ENCODE peak calls at places on chromosomes 1 and 21, in nine cellular contexts. P is sigmoid colon, H is prostate gland, U is HCT116, N is A549, I is uterus, T is vagina, Y is ovary, S is endothelial cell of umbilical vein. V is an unnamed sample.

GRCh38 chr1:31574749-31575372 is 1.5 kb upstream of the TINAGL1 start:
- DNase-seq in T (no peak), S (peak), H (no peak), P (no peak), Y (no peak), N (no peak), U (no peak), I (no peak), V (peak)

GRCh38 chr1:86774305-86775304 is 70.2 kb downstream of the SH3GLB1 start:
- DNase-seq in U (peak), N (peak), S (peak), H (no peak), Y (peak), P (peak), I (peak), T (no peak), V (no peak)

GRCh38 chr1:11790880-11791715 is 14.7 kb downstream of the MTHFR start:
- DNase-seq in U (peak), I (peak), P (peak), S (peak), T (no peak), N (peak), H (peak), Y (peak), V (peak)

GRCh38 chr1:17995480-17995879 is 112.1 kb upstream of the IGSF21 start:
- DNase-seq in N (no peak), U (no peak), I (no peak), S (no peak), T (no peak), Y (no peak), H (no peak), P (no peak), V (no peak)

GRCh38 chr1:205545001-205545919 is 40.8 kb downstream of the CDK18 start:
- DNase-seq in N (no peak), P (no peak), H (no peak), I (no peak), U (no peak), S (no peak), T (peak), Y (no peak), V (no peak)

GRCh38 chr1:17287377-17287776 is 20.6 kb upstream of the PADI4 start:
- DNase-seq in Y (no peak), H (peak), U (no peak), N (peak), S (no peak), I (no peak), T (no peak), P (no peak), V (no peak)

GRCh38 chr21:16418211-16418610 is 688.4 kb downstream of the USP25 start:
- DNase-seq in S (peak), I (no peak), U (no peak), Y (no peak), H (no peak), P (no peak), N (no peak), T (no peak), V (no peak)

GRCh38 chr1:22969224-22969829 is 3.3 kb downstream of the LACTBL1 start:
- DNase-seq in Y (no peak), I (no peak), N (no peak), S (peak), H (peak), U (no peak), P (peak), T (no peak), V (no peak)

GRCh38 chr1:207852576-207853371 is 58.2 kb downstream of the CD34 start:
- DNase-seq in P (no peak), H (no peak), N (no peak), S (no peak), T (no peak), I (no peak), U (no peak), Y (no peak), V (no peak)

DNA sequence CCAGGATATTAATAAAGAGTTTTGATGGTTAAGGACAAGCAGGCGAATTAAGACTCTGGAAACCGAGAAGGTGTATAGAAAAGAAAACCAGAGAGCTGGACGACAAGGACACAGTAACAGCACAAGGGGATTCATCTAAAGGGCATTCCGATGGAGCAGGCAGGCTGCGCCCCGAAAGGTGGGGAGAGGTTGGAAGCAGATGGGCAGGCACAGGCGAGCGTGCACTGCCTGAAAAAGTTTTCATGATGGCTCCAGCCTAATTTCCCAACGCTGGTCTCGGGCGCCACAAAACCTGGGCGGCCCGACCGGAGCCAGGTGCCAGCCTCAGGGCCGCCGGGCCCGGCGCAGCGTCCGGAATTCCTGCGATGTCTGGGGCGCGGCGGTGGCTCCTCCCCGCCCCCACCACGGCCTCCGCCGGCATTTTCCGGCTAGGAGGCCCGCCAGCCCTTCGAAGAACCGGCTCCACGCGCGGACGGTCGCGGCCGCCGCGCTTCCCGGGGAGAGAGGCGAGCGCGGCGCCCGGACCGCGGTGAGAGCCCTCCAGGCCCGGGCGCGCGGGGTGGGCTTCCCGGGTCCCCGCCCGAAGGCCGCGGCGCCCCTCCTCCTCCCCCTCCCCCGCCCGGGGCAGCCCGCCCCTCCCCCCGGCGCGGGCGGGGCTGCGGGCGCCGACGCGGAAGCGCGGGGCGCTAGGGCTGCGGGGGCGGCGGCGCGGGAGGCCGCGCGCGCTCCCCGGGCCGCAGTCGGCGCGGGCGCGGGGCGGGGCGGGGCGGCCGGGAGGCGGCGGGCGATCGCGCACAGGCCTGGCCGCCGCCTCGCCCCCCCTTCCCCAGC is 701 bp upstream of the DYRK1A start:
- DNase-seq in U (no peak), I (peak), Y (peak), T (no peak), H (peak), P (peak), N (peak), S (peak), V (peak)
- TF ChIP-seq POLR2A in U (peak), I (no peak), Y (peak), T (peak), H (peak), P (peak), N (peak), S (peak), V (peak)

DNA sequence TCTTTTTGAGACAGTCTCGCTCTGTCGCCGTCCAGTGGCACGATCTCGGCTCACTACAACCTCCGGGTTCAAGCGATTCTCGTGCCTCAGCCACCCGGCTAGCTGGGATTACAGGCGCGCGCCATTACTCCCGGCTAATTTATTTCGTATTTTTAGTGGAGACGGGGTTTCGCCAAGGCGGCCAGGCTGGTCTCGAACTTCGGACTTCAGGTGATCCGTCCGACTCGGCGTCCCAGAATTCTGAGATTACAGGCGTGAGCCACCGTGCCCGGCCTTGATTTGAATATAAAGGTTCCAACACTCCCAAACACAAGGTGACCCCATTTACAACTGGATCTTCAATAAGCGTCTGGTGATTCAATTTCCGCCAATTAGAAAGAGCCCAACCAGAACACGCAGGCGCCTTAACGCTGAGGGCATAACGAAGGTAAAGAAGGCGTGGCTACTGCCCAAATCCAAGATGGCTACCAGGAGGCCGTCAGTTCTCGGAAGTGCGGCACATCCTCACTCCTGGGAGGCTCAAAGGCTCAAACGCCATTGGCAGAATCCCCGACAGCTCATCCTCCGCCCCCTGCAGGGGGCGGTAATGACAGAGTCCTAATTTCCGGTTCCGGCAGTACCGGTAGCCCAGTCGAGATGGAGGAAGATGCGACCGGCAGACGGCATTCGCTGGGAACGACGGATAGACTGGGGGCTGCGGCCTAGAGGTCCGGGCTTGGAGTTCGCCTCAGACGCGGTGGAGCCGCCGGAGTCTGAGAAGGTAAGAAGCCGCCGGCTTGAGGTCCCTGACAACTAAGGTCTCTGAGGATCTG is at the start of gene SLC25A44:
- DNase-seq in I (peak), Y (peak), T (no peak), U (peak), N (peak), S (peak), P (peak), H (peak), V (peak)
- TF ChIP-seq POLR2A in I (peak), Y (peak), T (peak), U (peak), N (peak), S (peak), P (peak), H (peak), V (peak)

DNA sequence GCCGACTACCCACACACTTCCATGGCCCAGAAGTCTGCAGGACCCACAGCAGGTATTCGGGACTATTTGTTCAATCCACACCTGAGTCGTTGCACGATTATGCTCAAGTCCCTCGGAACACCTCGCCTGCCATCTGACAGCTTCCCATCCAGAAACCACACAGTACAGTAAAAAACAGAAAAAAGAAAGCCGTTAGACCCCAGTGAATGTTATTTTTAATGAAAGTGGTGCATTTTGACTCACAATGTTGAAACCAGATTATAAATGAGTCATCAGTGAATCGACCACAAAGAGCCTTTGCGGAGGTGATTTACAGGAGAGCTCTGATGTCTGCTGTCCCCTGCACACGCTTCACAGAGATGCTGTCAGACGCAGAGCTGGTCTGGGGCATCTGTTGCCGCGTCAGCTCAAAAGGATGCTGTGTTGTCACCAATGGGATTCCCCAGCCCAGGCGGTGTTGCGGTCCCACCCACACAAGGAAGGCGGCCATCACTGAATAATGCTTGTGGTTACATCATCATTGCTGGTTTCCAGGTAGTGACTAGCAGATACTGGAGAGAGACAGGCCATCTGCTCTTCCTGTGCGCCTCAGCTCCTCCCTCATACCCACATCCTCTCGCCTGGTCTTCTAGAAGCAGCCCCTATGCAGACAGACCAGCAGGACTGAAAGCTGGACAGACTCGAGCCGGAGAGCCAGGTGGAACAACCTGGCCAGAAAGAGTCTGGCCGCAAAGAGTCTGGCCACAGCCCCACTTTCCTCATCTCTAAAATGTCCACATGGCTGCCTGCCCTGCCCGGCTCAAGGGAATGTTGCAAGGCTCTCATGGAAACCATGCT is 116.8 kb downstream of the TOMM20 start:
- DNase-seq in P (peak), S (peak), Y (no peak), N (peak), U (peak), T (no peak), H (no peak), I (peak), V (peak)
- TF ChIP-seq POLR2A in P (no peak), S (no peak), Y (no peak), N (no peak), U (no peak), T (no peak), H (no peak), I (no peak), V (no peak)

GRCh38 chr1:155131846-155132245 is 3.8 kb upstream of the SLC50A1 start:
- DNase-seq in N (no peak), U (no peak), H (no peak), P (no peak), T (no peak), S (no peak), I (no peak), Y (no peak), V (no peak)
- TF ChIP-seq POLR2A in N (no peak), U (no peak), H (no peak), P (no peak), T (no peak), S (no peak), I (no peak), Y (no peak), V (no peak)

GRCh38 chr1:161044908-161045748 is 649 bp downstream of the USF1 start:
- DNase-seq in U (no peak), I (peak), N (peak), S (peak), T (no peak), P (peak), Y (peak), H (peak), V (peak)
- TF ChIP-seq POLR2A in U (no peak), I (no peak), N (no peak), S (peak), T (no peak), P (no peak), Y (no peak), H (peak), V (no peak)

GRCh38 chr1:95233737-95234493 is at the start of gene RWDD3:
- DNase-seq in Y (peak), U (peak), H (peak), I (peak), T (no peak), P (peak), N (peak), S (peak), V (peak)
- TF ChIP-seq POLR2A in Y (peak), U (peak), H (peak), I (peak), T (peak), P (no peak), N (peak), S (peak), V (peak)

DNA sequence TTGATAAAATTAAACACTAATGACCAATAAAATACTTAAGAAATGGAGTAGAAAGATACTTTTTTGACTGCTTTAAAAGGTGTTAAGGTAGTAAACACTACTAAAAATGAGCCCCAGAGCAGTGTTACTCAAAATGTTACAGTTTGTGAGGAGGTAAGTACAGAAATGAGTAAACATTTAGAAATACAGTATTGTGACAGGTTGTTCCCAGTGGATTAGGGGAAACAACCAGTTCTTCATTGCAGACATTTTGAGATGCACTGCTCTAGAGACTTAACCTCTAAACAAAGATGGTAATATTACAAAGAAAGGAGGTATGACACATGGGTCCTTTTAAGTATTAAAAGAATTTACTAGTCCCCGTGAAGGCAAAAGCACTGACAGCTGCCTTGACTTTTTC is 12.7 kb downstream of the DHX9 start:
- DNase-seq in Y (no peak), P (no peak), I (no peak), U (no peak), N (no peak), T (no peak), H (no peak), S (no peak), V (no peak)
- TF ChIP-seq POLR2A in Y (no peak), P (no peak), I (no peak), U (no peak), N (no peak), T (no peak), H (no peak), S (no peak), V (no peak)

GRCh38 chr1:202809597-202810159 is 1.1 kb upstream of the PCAT6 start:
- DNase-seq in Y (no peak), T (no peak), I (no peak), H (no peak), S (no peak), N (no peak), U (no peak), P (no peak), V (no peak)
- TF ChIP-seq POLR2A in Y (no peak), T (no peak), I (no peak), H (no peak), S (no peak), N (no peak), U (no peak), P (no peak), V (no peak)

GRCh38 chr1:1330366-1331067 is 563 bp upstream of the TAS1R3 start:
- DNase-seq in S (no peak), I (no peak), N (no peak), Y (no peak), P (no peak), T (no peak), U (no peak), H (no peak), V (peak)

GRCh38 chr1:1331068-1331965 is at the start of gene TAS1R3:
- DNase-seq in T (no peak), H (no peak), I (no peak), U (no peak), N (no peak), Y (no peak), P (no peak), S (no peak), V (no peak)

GRCh38 chr1:1327291-1327690 is 2.7 kb downstream of the CPTP start:
- DNase-seq in S (no peak), H (no peak), T (no peak), Y (no peak), P (no peak), I (no peak), N (no peak), U (no peak), V (no peak)

GRCh38 chr1:1328254-1328653 is 2.8 kb upstream of the TAS1R3 start:
- DNase-seq in U (no peak), P (no peak), N (no peak), Y (no peak), I (no peak), T (no peak), H (no peak), S (no peak), V (no peak)

GRCh38 chr1:1329304-1330210 is 1.5 kb upstream of the TAS1R3 start:
- DNase-seq in S (no peak), U (no peak), Y (no peak), I (no peak), P (no peak), T (no peak), H (no peak), N (no peak), V (no peak)
- TF ChIP-seq POLR2A in S (peak), U (peak), Y (no peak), I (no peak), P (no peak), T (no peak), H (no peak), N (no peak), V (peak)